ENCODE peak calls at places on chromosomes 7 and 10, in eight cellular contexts. B is tibial artery, Q is aorta, F is body of pancreas, E is mammary epithelial cell, G is neural progenitor cell, L is lung, C is upper lobe of right lung. U is an unnamed sample.

GRCh38 chr7:37297546-37297945 is 151.1 kb downstream of the ELMO1 start:
- DNase-seq in Q (no peak), L (no peak), B (no peak), C (no peak), G (no peak), F (no peak), E (no peak), U (no peak)

GRCh38 chr10:11846542-11846941 is 23.4 kb downstream of the PROSER2 start:
- DNase-seq in E (no peak), C (peak; percentile 31), L (no peak), Q (no peak), B (no peak), F (no peak), G (no peak), U (no peak)

GRCh38 chr10:102159831-102160230 is 7.6 kb downstream of the NOLC1 start:
- DNase-seq in G (no peak), F (no peak), E (no peak), L (no peak), Q (no peak), B (no peak), C (no peak), U (no peak)

GRCh38 chr10:16989826-16990293 is 139.8 kb downstream of the CUBN start:
- DNase-seq in E (no peak), L (no peak), Q (no peak), F (no peak), B (no peak), G (no peak), C (no peak), U (no peak)

GRCh38 chr7:68441610-68442009 is 1156.7 kb upstream of the AUTS2 start:
- DNase-seq in Q (no peak), C (no peak), L (no peak), F (no peak), B (no peak), E (no peak), G (no peak), U (no peak)

GRCh38 chr10:51423121-51423452 is 276.3 kb downstream of the CSTF2T start:
- DNase-seq in B (no peak), L (no peak), E (no peak), F (no peak), G (no peak), Q (no peak), C (no peak), U (no peak)

GRCh38 chr7:86339051-86339450 is 304.7 kb upstream of the GRM3 start:
- DNase-seq in L (no peak), G (peak; percentile 62), C (no peak), F (no peak), Q (no peak), B (no peak), E (no peak), U (peak; percentile 11)

GRCh38 chr7:6614941-6615737 is at the start of gene ZNF853:
- DNase-seq in L (no peak), Q (no peak), G (peak; percentile 77), F (peak; percentile 29), E (no peak), C (no peak), B (no peak), U (no peak)

GRCh38 chr7:1124816-1125602 is 35.0 kb downstream of the ZFAND2A start:
- DNase-seq in Q (peak; percentile 59), L (no peak), F (no peak), G (no peak), C (peak; percentile 61), B (no peak), E (no peak), U (no peak)

GRCh38 chr7:82172017-82172416 is 271.6 kb downstream of the CACNA2D1 start:
- DNase-seq in L (no peak), C (no peak), E (no peak), G (no peak), F (no peak), Q (no peak), B (no peak), U (no peak)

GRCh38 chr7:122038904-122039303 is 105.1 kb downstream of the AASS start:
- DNase-seq in Q (no peak), E (no peak), C (no peak), L (no peak), F (no peak), B (no peak), G (no peak), U (no peak)

GRCh38 chr7:144454256-144455039 is 51.0 kb upstream of the NOBOX start:
- DNase-seq in C (no peak), Q (no peak), G (no peak), B (no peak), L (no peak), F (no peak), E (no peak), U (no peak)

GRCh38 chr10:79905322-79906314 is 43.3 kb downstream of the SFTPD start:
- DNase-seq in E (peak; percentile 14), C (no peak), G (no peak), B (no peak), F (peak; percentile 43), Q (no peak), L (no peak), U (no peak)

GRCh38 chr7:23696916-23697441 is 13.0 kb upstream of the STK31 start:
- DNase-seq in B (peak; percentile 71), G (peak; percentile 80), F (peak; percentile 69), L (no peak), Q (peak; percentile 58), C (peak; percentile 78), E (peak; percentile 29), U (peak; percentile 87)

GRCh38 chr7:98163704-98164478 is 47.3 kb upstream of the BHLHA15 start:
- DNase-seq in L (peak; percentile 52), F (peak; percentile 35), G (no peak), B (no peak), Q (no peak), E (peak; percentile 94), C (no peak), U (no peak)

GRCh38 chr7:134298902-134299683 is 17.6 kb downstream of the SLC35B4 start:
- DNase-seq in F (peak; percentile 39), E (no peak), L (no peak), B (no peak), G (no peak), Q (no peak), C (no peak), U (peak; percentile 16)

GRCh38 chr7:83020171-83020570 is 142.5 kb downstream of the PCLO start:
- DNase-seq in F (no peak), E (no peak), C (no peak), L (no peak), B (no peak), G (no peak), Q (no peak), U (no peak)

GRCh38 chr10:94640562-94640961 is 43.0 kb upstream of the CYP2C18 start:
- DNase-seq in F (no peak), G (no peak), B (no peak), C (no peak), E (no peak), L (no peak), Q (no peak), U (no peak)

GRCh38 chr7:157276731-157277562 is 59.9 kb upstream of the DNAJB6 start:
- DNase-seq in L (no peak), G (no peak), C (peak; percentile 70), F (peak; percentile 36), Q (peak; percentile 72), E (no peak), B (peak; percentile 63), U (no peak)

GRCh38 chr7:68313806-68314205 is 1284.5 kb upstream of the AUTS2 start:
- DNase-seq in C (no peak), Q (no peak), B (no peak), G (no peak), L (no peak), F (no peak), E (no peak), U (no peak)

GRCh38 chr7:29468196-29468595 is 95.4 kb upstream of the PRR15 start:
- DNase-seq in B (no peak), E (no peak), L (no peak), F (no peak), Q (no peak), C (no peak), G (no peak), U (no peak)
- H3K4me1 ChIP-seq in B (no peaks in the 10 kb centered on the region), E (no peaks in the 10 kb centered on the region), L (no peaks in the 10 kb centered on the region), F (peaks cover 8% of the 10 kb centered on the region), Q (peaks cover 2% of the 10 kb centered on the region), C (no peaks in the 10 kb centered on the region), G (no peaks in the 10 kb centered on the region), U (no peaks in the 10 kb centered on the region)

GRCh38 chr7:153858335-153858734 is 193.9 kb upstream of the DPP6 start:
- DNase-seq in C (no peak), B (no peak), Q (no peak), E (no peak), F (no peak), L (no peak), G (no peak), U (no peak)
- H3K4me3 ChIP-seq in C (no peak overlapping the region), B (no peak overlapping the region), Q (no peak overlapping the region), E (no peak overlapping the region), F (no peak overlapping the region), L (no peak overlapping the region), G (no peak overlapping the region), U (no peak overlapping the region)

GRCh38 chr7:106840342-106840741 is 24.7 kb upstream of the PIK3CG start:
- DNase-seq in E (peak; percentile 51), Q (no peak), G (peak; percentile 6), F (no peak), C (no peak), L (no peak), B (no peak), U (peak; percentile 42)

GRCh38 chr7:106839511-106839910 is 25.6 kb upstream of the PIK3CG start:
- DNase-seq in F (no peak), C (no peak), E (no peak), G (no peak), Q (no peak), B (no peak), L (no peak), U (no peak)

GRCh38 chr7:106844286-106844997 is 20.6 kb upstream of the PIK3CG start:
- DNase-seq in G (no peak), C (no peak), E (no peak), B (no peak), Q (no peak), L (no peak), F (no peak), U (no peak)

GRCh38 chr7:106841896-106842390 is 23.1 kb upstream of the PIK3CG start:
- DNase-seq in C (no peak), F (no peak), G (peak; percentile 33), B (no peak), E (peak; percentile 30), Q (no peak), L (no peak), U (peak; percentile 77)
- H3K4me1 ChIP-seq in C (no peaks in the 10 kb centered on the region), F (no peaks in the 10 kb centered on the region), G (peaks cover 20% of the 10 kb centered on the region), B (no peaks in the 10 kb centered on the region), E (no peaks in the 10 kb centered on the region), Q (no peaks in the 10 kb centered on the region), L (no peaks in the 10 kb centered on the region), U (no peaks in the 10 kb centered on the region)

GRCh38 chr7:55575733-55576132 is 3.4 kb upstream of the VOPP1 start:
- DNase-seq in B (no peak), L (no peak), F (no peak), Q (no peak), G (no peak), E (no peak), C (no peak), U (no peak)

GRCh38 chr7:55573526-55573925 is 1.2 kb upstream of the VOPP1 start:
- DNase-seq in Q (no peak), L (no peak), F (no peak), E (peak; percentile 23), G (no peak), C (no peak), B (no peak), U (no peak)

GRCh38 chr7:55575098-55575497 is 2.8 kb upstream of the VOPP1 start:
- DNase-seq in Q (no peak), E (no peak), F (no peak), G (no peak), L (no peak), B (no peak), C (no peak), U (no peak)

GRCh38 chr7:55573234-55573504 is 867 bp upstream of the VOPP1 start:
- DNase-seq in L (no peak), B (no peak), C (no peak), E (no peak), G (no peak), Q (no peak), F (no peak), U (no peak)

GRCh38 chr7:55574062-55574717 is 1.9 kb upstream of the VOPP1 start:
- DNase-seq in L (no peak), G (no peak), C (no peak), Q (no peak), F (no peak), E (peak; percentile 83), B (no peak), U (no peak)
- H3K4me3 ChIP-seq in L (no peak overlapping the region), G (no peak overlapping the region), C (no peak overlapping the region), Q (no peak overlapping the region), F (no peak overlapping the region), E (no peak overlapping the region), B (no peak overlapping the region), U (no peak overlapping the region)

U was measured in NT2/D1.